ENCODE peak calls at places on chromosome 14, in six cellular contexts. Y, L, M, S, V and W are unnamed samples. For H3K9me3, the result is how much of the 10 kb centered on the place peaks cover.

GRCh38 chr14:86296173-86296572 is 766.2 kb downstream of the FLRT2 start:
- DNase-seq in Y (no peak), L (no peak), M (peak), S (no peak), V (no peak), W (no peak)

GRCh38 chr14:55701638-55702037 is 121.6 kb downstream of the KTN1 start:
- DNase-seq in Y (no peak), L (no peak), M (peak), S (no peak), V (no peak), W (no peak)

GRCh38 chr14:79369359-79370332 is 841.7 kb downstream of the DIO2 start:
- DNase-seq in Y (no peak), L (no peak), M (peak), S (no peak), V (no peak), W (no peak)

GRCh38 chr14:68147331-68147730 is 327.8 kb downstream of the RAD51B start:
- DNase-seq in Y (no peak), L (no peak), M (peak), S (no peak), V (no peak), W (no peak)

GRCh38 chr14:64720190-64720589 is 16.0 kb downstream of the PLEKHG3 start:
- DNase-seq in Y (no peak), L (no peak), M (peak), S (no peak), V (no peak), W (peak)

GRCh38 chr14:26199599-26200370 is 398.0 kb downstream of the NOVA1 start:
- DNase-seq in Y (no peak), L (no peak), M (peak), S (no peak), V (no peak), W (no peak)

GRCh38 chr14:38302966-38303365 is 47.1 kb upstream of the CLEC14A start:
- DNase-seq in Y (no peak), L (no peak), M (no peak), S (no peak), V (no peak), W (no peak)

GRCh38 chr14:22836301-22837058 is at the start of gene MMP14:
- DNase-seq in Y (no peak), L (no peak), M (peak), S (no peak), V (peak), W (peak)

GRCh38 chr14:88554458-88555286 is at the start of gene PTPN21:
- DNase-seq in Y (no peak), L (no peak), M (peak), S (no peak), V (peak), W (peak)

GRCh38 chr14:21268612-21269251 is 510 bp downstream of the HNRNPC start:
- DNase-seq in Y (peak), L (peak), M (peak), S (peak), V (no peak), W (no peak)

GRCh38 chr14:21039585-21040369 is 2.4 kb upstream of the RNASE7 start:
- DNase-seq in Y (peak), L (peak), M (peak), S (peak), V (no peak), W (no peak)

GRCh38 chr14:93239869-93240677 is 33.0 kb downstream of the UBR7 start:
- DNase-seq in Y (no peak), L (no peak), M (peak), S (no peak), V (no peak), W (no peak)

GRCh38 chr14:89915114-89915878 is 39.2 kb downstream of the EFCAB11 start:
- DNase-seq in Y (peak), L (peak), M (peak), S (peak), V (no peak), W (peak)

GRCh38 chr14:23128969-23129758 is 10.1 kb upstream of the CEBPE start:
- DNase-seq in Y (no peak), L (no peak), M (no peak), S (no peak), V (no peak), W (no peak)

GRCh38 chr14:70555890-70556289 is 21.1 kb upstream of the ADAM20 start:
- DNase-seq in Y (no peak), L (no peak), M (peak), S (no peak), V (no peak), W (no peak)

GRCh38 chr14:96092936-96093335 is 53.8 kb downstream of the C14orf132 start:
- DNase-seq in Y (no peak), L (no peak), M (peak), S (no peak), V (no peak), W (peak)

GRCh38 chr14:22332671-22333407 is 256.2 kb downstream of the DAD1 start:
- DNase-seq in Y (no peak), L (no peak), M (peak), S (no peak), V (no peak), W (no peak)

GRCh38 chr14:91891081-91891480 is 23.7 kb upstream of the TC2N start:
- DNase-seq in Y (no peak), L (no peak), M (no peak), S (no peak), V (no peak), W (no peak)

GRCh38 chr14:52926994-52927393 is 23.9 kb downstream of the FERMT2 start:
- DNase-seq in Y (no peak), L (no peak), M (peak), S (no peak), V (no peak), W (no peak)

GRCh38 chr14:102317564-102318248 is 1.8 kb upstream of the ZNF839 start:
- DNase-seq in Y (peak), L (no peak), M (no peak), S (peak), V (no peak), W (no peak)

GRCh38 chr14:63468273-63468672 is 74.9 kb downstream of the PPP2R5E start:
- DNase-seq in Y (peak), L (no peak), M (no peak), S (no peak), V (no peak), W (no peak)

GRCh38 chr14:76584271-76584702 is 177.0 kb upstream of the VASH1 start:
- DNase-seq in Y (no peak), L (no peak), M (no peak), S (no peak), V (no peak), W (no peak)

GRCh38 chr14:34951286-34951685 is 31.5 kb upstream of the SRP54 start:
- DNase-seq in Y (no peak), L (no peak), M (peak), S (no peak), V (no peak), W (no peak)

GRCh38 chr14:35248476-35248788 is 43.8 kb upstream of the PSMA6 start:
- DNase-seq in Y (no peak), L (no peak), M (no peak), S (no peak), V (no peak), W (no peak)

GRCh38 chr14:79871164-79871563 is 340.1 kb downstream of the DIO2 start:
- DNase-seq in Y (no peak), L (no peak), M (no peak), S (no peak), V (no peak), W (no peak)

GRCh38 chr14:98198385-98198784 is 1073.6 kb downstream of the BCL11B start:
- DNase-seq in Y (peak), L (peak), M (no peak), S (peak), V (no peak), W (no peak)

GRCh38 chr14:47959753-47960152 is 284.3 kb upstream of the MDGA2 start:
- DNase-seq in Y (no peak), L (no peak), M (no peak), S (no peak), V (no peak), W (no peak)

GRCh38 chr14:55350461-55350860 is 61.2 kb downstream of the ATG14 start:
- DNase-seq in Y (no peak), L (no peak), M (no peak), S (no peak), V (no peak), W (no peak)

GRCh38 chr14:21039059-21039422 is 3.1 kb upstream of the RNASE7 start:
- DNase-seq in Y (no peak), L (no peak), M (peak), S (no peak), V (peak), W (peak)

GRCh38 chr14:98494582-98494981 is 777.4 kb downstream of the BCL11B start:
- DNase-seq in Y (peak), L (no peak), M (no peak), S (no peak), V (no peak), W (no peak)

GRCh38 chr14:21884995-21885394 is 211.4 kb upstream of the OR4E1 start:
- DNase-seq in Y (no peak), L (no peak), M (no peak), S (no peak), V (no peak), W (no peak)

GRCh38 chr14:71610149-71610548 is 322.1 kb upstream of the RGS6 start:
- DNase-seq in Y (no peak), L (no peak), M (peak), S (no peak), V (no peak), W (no peak)

GRCh38 chr14:41285193-41285748 is 321.4 kb upstream of the LRFN5 start:
- DNase-seq in Y (no peak), L (no peak), M (peak), S (no peak), V (no peak), W (peak)

GRCh38 chr14:91466192-91466591 is 43.9 kb downstream of the PPP4R3A start:
- DNase-seq in Y (no peak), L (no peak), M (no peak), S (no peak), V (no peak), W (no peak)

GRCh38 chr14:33315721-33316120 is 377.0 kb downstream of the NPAS3 start:
- DNase-seq in Y (no peak), L (no peak), M (no peak), S (no peak), V (no peak), W (no peak)

GRCh38 chr14:100031506-100032281 is 33.5 kb upstream of the EVL start:
- DNase-seq in Y (no peak), L (no peak), M (peak), S (no peak), V (no peak), W (peak)

DNA sequence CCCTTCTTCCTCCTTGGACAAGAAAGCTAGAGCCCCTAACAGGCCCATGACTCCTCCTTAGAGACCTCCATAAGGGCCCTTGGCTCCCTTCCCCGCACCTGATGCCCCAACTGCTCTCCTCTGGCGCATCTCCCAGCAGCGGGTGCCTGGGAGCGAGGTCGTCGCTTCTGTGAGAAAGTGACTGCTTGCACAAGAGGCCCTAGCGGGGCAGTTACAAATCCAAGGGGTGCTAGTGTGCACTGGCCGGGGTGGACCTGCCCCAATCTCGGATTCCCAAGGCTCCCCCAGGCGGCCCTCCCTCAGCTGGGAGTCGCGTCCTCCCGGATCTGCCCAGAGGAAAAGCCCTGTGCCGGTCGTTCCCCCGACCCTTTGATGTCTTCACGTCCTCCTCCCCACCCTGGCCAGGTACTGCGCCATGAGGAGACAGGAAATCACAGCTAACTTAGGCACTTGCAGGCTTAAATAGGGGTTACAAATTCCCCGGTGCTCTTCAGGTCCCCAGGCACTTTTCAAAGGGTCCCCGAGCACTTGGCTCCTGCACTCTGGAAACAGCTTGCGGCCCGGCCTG is 2.8 kb downstream of the NKX2-8 start:
- DNase-seq in Y (no peak), L (no peak), M (no peak), S (no peak), V (no peak), W (no peak)
- H3K9me3 ChIP-seq in Y (under half), L (under half), M (under half), S (under half), V (under half), W (under half)

GRCh38 chr14:61375218-61375617 is 53.8 kb downstream of the PRKCH start:
- DNase-seq in Y (no peak), L (no peak), M (no peak), S (no peak), V (no peak), W (no peak)
- H3K27ac ChIP-seq in Y (no peak), L (no peak), M (no peak), S (no peak), V (no peak), W (no peak)

DNA sequence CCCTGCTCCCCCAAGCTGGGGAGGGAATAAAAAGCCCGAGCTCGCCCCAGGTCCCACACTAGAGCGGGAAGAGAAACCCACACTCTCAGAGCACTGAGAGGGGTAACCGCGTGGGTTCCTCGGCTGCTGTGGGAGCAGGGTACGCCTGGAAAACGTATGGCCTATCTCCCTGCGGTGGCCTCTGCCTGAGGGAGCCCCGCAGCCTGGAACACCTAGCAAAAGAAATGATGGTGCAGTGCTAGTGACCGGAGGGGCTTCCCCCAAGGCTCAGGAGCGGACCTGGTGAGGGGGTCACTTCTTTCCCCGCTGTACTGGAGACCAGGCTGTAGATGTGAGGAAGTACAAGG is 2.5 kb upstream of the OR4N2 start:
- DNase-seq in Y (no peak), L (no peak), M (no peak), S (no peak), V (no peak), W (no peak)
- H3K9me3 ChIP-seq in Y (under half), L (under half), M (under half), S (under half), V (under half), W (under half)

GRCh38 chr14:59428581-59429012 is 36.6 kb downstream of the GPR135 start:
- DNase-seq in Y (peak), L (no peak), M (peak), S (no peak), V (no peak), W (no peak)
- H3K27ac ChIP-seq in Y (no peak), L (no peak), M (peak), S (no peak), V (no peak), W (peak)

DNA sequence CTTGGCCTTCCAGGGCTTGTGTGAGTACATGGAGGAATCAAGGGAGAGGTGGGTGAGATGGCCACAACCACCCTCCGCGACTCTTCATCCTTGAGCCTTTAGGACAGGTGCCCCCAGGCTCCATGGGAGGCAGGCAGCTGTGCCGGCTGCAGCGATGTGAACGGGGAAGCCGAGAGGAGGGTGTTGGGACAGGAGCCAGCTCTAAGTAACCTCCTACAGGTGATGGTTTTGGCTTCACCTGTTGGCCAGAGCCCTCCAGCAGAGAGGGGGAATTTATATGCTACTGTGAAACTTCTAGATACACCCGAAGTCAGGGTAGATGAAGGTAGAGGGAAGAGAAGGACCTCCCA is 132.2 kb upstream of the HIF1A start:
- DNase-seq in Y (no peak), L (no peak), M (no peak), S (no peak), V (no peak), W (no peak)
- H3K9me3 ChIP-seq in Y (under half), L (under half), M (under half), S (under half), V (under half), W (under half)

GRCh38 chr14:73750161-73750901 is 36.1 kb upstream of the PNMA1 start:
- DNase-seq in Y (no peak), L (no peak), M (no peak), S (no peak), V (no peak), W (no peak)

GRCh38 chr14:73752297-73752992 is 38.3 kb upstream of the PNMA1 start:
- DNase-seq in Y (no peak), L (peak), M (peak), S (peak), V (no peak), W (peak)

GRCh38 chr14:73749706-73750105 is 35.5 kb upstream of the PNMA1 start:
- DNase-seq in Y (no peak), L (no peak), M (no peak), S (no peak), V (no peak), W (no peak)

GRCh38 chr14:73753043-73753886 is 39.1 kb upstream of the PNMA1 start:
- DNase-seq in Y (peak), L (peak), M (no peak), S (peak), V (no peak), W (no peak)

GRCh38 chr14:73751157-73751691 is 37.0 kb upstream of the PNMA1 start:
- DNase-seq in Y (no peak), L (no peak), M (no peak), S (no peak), V (no peak), W (no peak)
- H3K27ac ChIP-seq in Y (peak), L (peak), M (no peak), S (peak), V (peak), W (peak)

GRCh38 chr14:31777312-31777711 is 216.1 kb downstream of the NUBPL start:
- DNase-seq in Y (no peak), L (no peak), M (no peak), S (no peak), V (no peak), W (no peak)

GRCh38 chr14:31787377-31787776 is 226.2 kb downstream of the NUBPL start:
- DNase-seq in Y (no peak), L (no peak), M (peak), S (no peak), V (no peak), W (no peak)

GRCh38 chr14:31785574-31785973 is 224.4 kb downstream of the NUBPL start:
- DNase-seq in Y (no peak), L (no peak), M (no peak), S (no peak), V (no peak), W (no peak)

DNA sequence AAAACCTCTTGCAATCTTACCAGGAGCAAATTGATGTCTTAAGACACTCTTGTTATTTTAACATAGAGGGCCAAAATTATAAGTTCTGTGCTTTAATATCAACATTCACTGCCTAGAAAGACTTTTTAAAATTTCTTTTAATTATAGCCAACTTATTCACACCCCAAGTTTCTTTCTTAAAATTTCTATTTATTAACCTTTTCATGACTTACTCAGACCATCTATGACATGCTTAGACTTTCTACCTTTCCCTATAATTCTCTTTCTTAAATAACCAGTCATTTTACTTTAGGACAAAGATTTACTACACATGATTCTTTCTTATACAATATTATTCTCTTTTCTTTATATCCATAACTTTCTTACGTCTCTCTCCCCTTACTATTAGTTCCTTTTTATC is 220.4 kb downstream of the NUBPL start:
- DNase-seq in Y (peak), L (no peak), M (no peak), S (no peak), V (no peak), W (no peak)
- H3K9me3 ChIP-seq in Y (under half), L (under half), M (under half), S (under half), V (under half), W (under half)

GRCh38 chr14:44449694-44450093 is 57.4 kb downstream of the FSCB start:
- DNase-seq in Y (no peak), L (no peak), M (no peak), S (no peak), V (no peak), W (no peak)

GRCh38 chr14:44438936-44439335 is 68.1 kb downstream of the FSCB start:
- DNase-seq in Y (no peak), L (no peak), M (no peak), S (no peak), V (no peak), W (no peak)

GRCh38 chr14:44448816-44449411 is 58.2 kb downstream of the FSCB start:
- DNase-seq in Y (no peak), L (no peak), M (no peak), S (no peak), V (no peak), W (no peak)

GRCh38 chr14:44446965-44447364 is 60.1 kb downstream of the FSCB start:
- DNase-seq in Y (no peak), L (no peak), M (no peak), S (no peak), V (no peak), W (no peak)

DNA sequence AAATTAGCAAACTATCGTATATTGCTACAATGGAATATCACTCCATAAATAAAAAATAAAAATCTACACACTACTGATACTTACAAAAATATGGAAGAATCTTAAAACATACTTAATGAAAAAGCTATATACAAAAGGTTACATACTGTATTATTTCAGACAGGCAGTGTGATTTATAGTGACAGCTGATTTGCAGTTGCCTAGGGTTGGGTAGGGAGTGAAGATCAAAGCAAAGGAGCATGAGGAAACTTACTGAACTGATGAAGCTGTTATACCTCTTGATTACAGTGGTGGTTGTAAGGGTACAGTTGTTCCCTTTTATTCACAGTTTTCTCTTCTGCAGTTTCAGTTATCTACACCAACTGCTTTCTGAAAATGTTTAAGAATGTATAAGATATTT is 62.6 kb downstream of the FSCB start:
- DNase-seq in Y (no peak), L (no peak), M (no peak), S (no peak), V (no peak), W (no peak)
- H3K27ac ChIP-seq in Y (no peak), L (no peak), M (no peak), S (no peak), V (no peak), W (no peak)